ENCODE peak calls at places on chromosomes 1 and 21, in four cellular contexts. I is neural progenitor cell, V is A549, Y is uterus. K is an unnamed sample.

GRCh38 chr1:180926164-180926981 is 13.7 kb downstream of the KIAA1614 start:
- DNase-seq in I (peak; percentile 79), V (no peak), Y (peak; percentile 53), K (peak; percentile 60)

GRCh38 chr1:33338495-33339211 is 17.8 kb upstream of the A3GALT2 start:
- DNase-seq in I (peak; percentile 94), V (no peak), Y (peak; percentile 80), K (peak; percentile 62)

GRCh38 chr21:44303490-44303981 is 3.7 kb downstream of the PFKL start:
- DNase-seq in I (no peak), V (no peak), Y (no peak), K (no peak)

GRCh38 chr1:33256335-33256700 is at the start of gene ZNF362:
- DNase-seq in I (peak; percentile 86), V (peak; percentile 50), Y (peak; percentile 55), K (peak; percentile 89)

GRCh38 chr1:29893036-29893723 is 656.9 kb downstream of the PTPRU start:
- DNase-seq in I (no peak), V (no peak), Y (no peak), K (no peak)

GRCh38 chr1:233113009-233113712 is 162.8 kb downstream of the NTPCR start:
- DNase-seq in I (peak; percentile 23), V (peak; percentile 82), Y (peak; percentile 88), K (peak; percentile 79)

GRCh38 chr1:238177960-238178359 is 287.2 kb upstream of the ZP4 start:
- DNase-seq in I (peak; percentile 91), V (no peak), Y (no peak), K (no peak)

GRCh38 chr1:21318714-21319159 is 28.5 kb upstream of the ECE1 start:
- DNase-seq in I (no peak), V (no peak), Y (peak; percentile 99), K (peak; percentile 94)

GRCh38 chr1:161915051-161915503 is 108.6 kb downstream of the OLFML2B start:
- DNase-seq in I (no peak), V (no peak), Y (no peak), K (no peak)

GRCh38 chr1:61642475-61643232 is 82.3 kb downstream of the TM2D1 start:
- DNase-seq in I (no peak), V (no peak), Y (no peak), K (no peak)

GRCh38 chr1:193201021-193201420 is 14.6 kb upstream of the B3GALT2 start:
- DNase-seq in I (no peak), V (no peak), Y (no peak), K (no peak)

GRCh38 chr21:17083084-17083483 is 429.8 kb upstream of the CXADR start:
- DNase-seq in I (no peak), V (no peak), Y (no peak), K (no peak)

GRCh38 chr1:2591233-2591580 is 4.6 kb downstream of the PRXL2B start:
- DNase-seq in I (no peak), V (no peak), Y (no peak), K (peak; percentile 30)

GRCh38 chr1:111197598-111198289 is 2.7 kb downstream of the DENND2D start:
- DNase-seq in I (peak; percentile 64), V (peak; percentile 17), Y (no peak), K (no peak)

GRCh38 chr21:32412998-32413504 is 545 bp downstream of the EVA1C start:
- DNase-seq in I (no peak), V (no peak), Y (peak; percentile 63), K (peak; percentile 63)

GRCh38 chr1:184025242-184025675 is 12.3 kb downstream of the COLGALT2 start:
- DNase-seq in I (peak; percentile 64), V (no peak), Y (no peak), K (peak; percentile 46)

GRCh38 chr1:208270679-208271111 is 26.5 kb upstream of the PLXNA2 start:
- DNase-seq in I (peak; percentile 60), V (no peak), Y (no peak), K (no peak)

GRCh38 chr1:72230746-72231145 is 51.6 kb downstream of the NEGR1 start:
- DNase-seq in I (no peak), V (no peak), Y (no peak), K (no peak)

GRCh38 chr1:178096421-178096820 is 2.5 kb downstream of the RASAL2 start:
- DNase-seq in I (no peak), V (no peak), Y (no peak), K (no peak)

GRCh38 chr1:184870319-184870718 is 104.0 kb downstream of the NIBAN1 start:
- DNase-seq in I (no peak), V (no peak), Y (no peak), K (no peak)

GRCh38 chr1:245197911-245198379 is 43.2 kb downstream of the KIF26B start:
- DNase-seq in I (no peak), V (no peak), Y (no peak), K (no peak)

GRCh38 chr1:55211909-55212308 is 3.3 kb downstream of the USP24 start:
- DNase-seq in I (no peak), V (no peak), Y (no peak), K (no peak)
- H3K27ac ChIP-seq in I (no peak overlapping the region), V (no peak overlapping the region), Y (no peak overlapping the region), K (peak overlapping the region; percentile 46)

GRCh38 chr1:41020654-41021053 is 871 bp downstream of the SLFNL1 start:
- DNase-seq in I (no peak), V (no peak), Y (no peak), K (no peak)
- H3K4me1 ChIP-seq in I (peaks cover 5% of the 10 kb centered on the region), V (peaks cover 41% of the 10 kb centered on the region), Y (peaks cover 3% of the 10 kb centered on the region), K (no peaks in the 10 kb centered on the region)

GRCh38 chr1:155981266-155982088 is 3.1 kb upstream of the ARHGEF2 start:
- DNase-seq in I (no peak), V (no peak), Y (peak; percentile 64), K (no peak)
- H3K4me3 ChIP-seq in I (no peak overlapping the region), V (peak overlapping the region; percentile 90), Y (no peak overlapping the region), K (no peak overlapping the region)

GRCh38 chr1:46615735-46616134 is 876 bp downstream of the MOB3C start:
- DNase-seq in I (no peak), V (no peak), Y (no peak), K (no peak)

GRCh38 chr1:46616277-46617107 is at the start of gene MOB3C:
- DNase-seq in I (peak; percentile 82), V (peak; percentile 36), Y (peak; percentile 90), K (peak; percentile 95)

GRCh38 chr1:46614604-46614984 is 2.0 kb downstream of the MOB3C start:
- DNase-seq in I (no peak), V (no peak), Y (no peak), K (no peak)

GRCh38 chr1:46613661-46614603 is 2.7 kb downstream of the MOB3C start:
- DNase-seq in I (peak; percentile 83), V (no peak), Y (peak; percentile 89), K (peak; percentile 96)

GRCh38 chr1:46615088-46615487 is 1.5 kb downstream of the MOB3C start:
- DNase-seq in I (no peak), V (no peak), Y (no peak), K (no peak)
- H3K27ac ChIP-seq in I (no peak overlapping the region), V (no peak overlapping the region), Y (no peak overlapping the region), K (no peak overlapping the region)

GRCh38 chr1:6208723-6209660 is 3.1 kb downstream of the RNF207 start:
- DNase-seq in I (peak; percentile 82), V (no peak), Y (no peak), K (no peak)
- H3K4me1 ChIP-seq in I (peaks cover 14% of the 10 kb centered on the region), V (peaks cover 9% of the 10 kb centered on the region), Y (peaks cover 8% of the 10 kb centered on the region), K (no peaks in the 10 kb centered on the region)

K was measured in aorta.